ENCODE peak calls at places on chromosomes 1 and 21, in six cellular contexts. One of them, this sample, is unnamed.

GRCh38 chr1:7642418-7642704 is 128.7 kb upstream of the VAMP3 start:
- ATAC-seq in naive thymus-derived CD8-positive, alpha-beta T cell: no peak
- ATAC-seq in esophagus mucosa: no peak
- ATAC-seq in activated T-cell treated with anti-CD3 and anti-CD28 coated beads, Interleukin-2, amount 50 U/mL, for 4 hours: no peak
- ATAC-seq in mucosa of descending colon: no peak
- ATAC-seq in stimulated activated naive CD8-positive, alpha-beta T cell treated with anti-CD3 and anti-CD28 coated beads, Interleukin-15, amount 100 ng/mL, for 72 hours: no peak
- ATAC-seq in this sample: no peak

GRCh38 chr21:27406297-27407009 is 439.6 kb upstream of the ADAMTS5 start:
- ATAC-seq in activated T-cell treated with anti-CD3 and anti-CD28 coated beads, Interleukin-2, amount 50 U/mL, for 4 hours: no peak
- ATAC-seq in naive thymus-derived CD8-positive, alpha-beta T cell: no peak
- ATAC-seq in mucosa of descending colon: peak
- ATAC-seq in esophagus mucosa: no peak
- ATAC-seq in stimulated activated naive CD8-positive, alpha-beta T cell treated with anti-CD3 and anti-CD28 coated beads, Interleukin-15, amount 100 ng/mL, for 72 hours: no peak
- ATAC-seq in this sample: no peak

GRCh38 chr1:175419684-175420490 is 227.3 kb upstream of the KIAA0040 start:
- ATAC-seq in stimulated activated naive CD8-positive, alpha-beta T cell treated with anti-CD3 and anti-CD28 coated beads, Interleukin-15, amount 100 ng/mL, for 72 hours: no peak
- ATAC-seq in activated T-cell treated with anti-CD3 and anti-CD28 coated beads, Interleukin-2, amount 50 U/mL, for 4 hours: no peak
- ATAC-seq in esophagus mucosa: no peak
- ATAC-seq in naive thymus-derived CD8-positive, alpha-beta T cell: no peak
- ATAC-seq in mucosa of descending colon: no peak
- ATAC-seq in this sample: no peak

GRCh38 chr1:220151454-220151853 is 57.5 kb downstream of the IARS2 start:
- ATAC-seq in stimulated activated naive CD8-positive, alpha-beta T cell treated with anti-CD3 and anti-CD28 coated beads, Interleukin-15, amount 100 ng/mL, for 72 hours: no peak
- ATAC-seq in activated T-cell treated with anti-CD3 and anti-CD28 coated beads, Interleukin-2, amount 50 U/mL, for 4 hours: no peak
- ATAC-seq in esophagus mucosa: no peak
- ATAC-seq in mucosa of descending colon: no peak
- ATAC-seq in naive thymus-derived CD8-positive, alpha-beta T cell: no peak
- ATAC-seq in this sample: no peak

GRCh38 chr1:169133801-169134558 is 27.5 kb downstream of the ATP1B1 start:
- ATAC-seq in activated T-cell treated with anti-CD3 and anti-CD28 coated beads, Interleukin-2, amount 50 U/mL, for 4 hours: no peak
- ATAC-seq in esophagus mucosa: no peak
- ATAC-seq in stimulated activated naive CD8-positive, alpha-beta T cell treated with anti-CD3 and anti-CD28 coated beads, Interleukin-15, amount 100 ng/mL, for 72 hours: no peak
- ATAC-seq in mucosa of descending colon: peak
- ATAC-seq in naive thymus-derived CD8-positive, alpha-beta T cell: no peak
- ATAC-seq in this sample: no peak

GRCh38 chr1:154590756-154591155 is 17.2 kb downstream of the ADAR start:
- ATAC-seq in stimulated activated naive CD8-positive, alpha-beta T cell treated with anti-CD3 and anti-CD28 coated beads, Interleukin-15, amount 100 ng/mL, for 72 hours: no peak
- ATAC-seq in mucosa of descending colon: no peak
- ATAC-seq in esophagus mucosa: no peak
- ATAC-seq in activated T-cell treated with anti-CD3 and anti-CD28 coated beads, Interleukin-2, amount 50 U/mL, for 4 hours: no peak
- ATAC-seq in naive thymus-derived CD8-positive, alpha-beta T cell: no peak
- ATAC-seq in this sample: no peak

GRCh38 chr1:241532864-241533263 is 686 bp downstream of the KMO start:
- ATAC-seq in mucosa of descending colon: peak
- ATAC-seq in stimulated activated naive CD8-positive, alpha-beta T cell treated with anti-CD3 and anti-CD28 coated beads, Interleukin-15, amount 100 ng/mL, for 72 hours: peak
- ATAC-seq in esophagus mucosa: peak
- ATAC-seq in naive thymus-derived CD8-positive, alpha-beta T cell: no peak
- ATAC-seq in activated T-cell treated with anti-CD3 and anti-CD28 coated beads, Interleukin-2, amount 50 U/mL, for 4 hours: no peak
- ATAC-seq in this sample: peak

GRCh38 chr1:92095868-92096267 is 15.7 kb downstream of the BTBD8 start:
- ATAC-seq in naive thymus-derived CD8-positive, alpha-beta T cell: no peak
- ATAC-seq in stimulated activated naive CD8-positive, alpha-beta T cell treated with anti-CD3 and anti-CD28 coated beads, Interleukin-15, amount 100 ng/mL, for 72 hours: no peak
- ATAC-seq in esophagus mucosa: no peak
- ATAC-seq in activated T-cell treated with anti-CD3 and anti-CD28 coated beads, Interleukin-2, amount 50 U/mL, for 4 hours: no peak
- ATAC-seq in mucosa of descending colon: no peak
- ATAC-seq in this sample: no peak

GRCh38 chr1:109161836-109162606 is 48.1 kb downstream of the ELAPOR1 start:
- ATAC-seq in activated T-cell treated with anti-CD3 and anti-CD28 coated beads, Interleukin-2, amount 50 U/mL, for 4 hours: peak
- ATAC-seq in naive thymus-derived CD8-positive, alpha-beta T cell: peak
- ATAC-seq in esophagus mucosa: peak
- ATAC-seq in mucosa of descending colon: peak
- ATAC-seq in stimulated activated naive CD8-positive, alpha-beta T cell treated with anti-CD3 and anti-CD28 coated beads, Interleukin-15, amount 100 ng/mL, for 72 hours: peak
- ATAC-seq in this sample: peak

GRCh38 chr1:89287182-89288050 is 14.8 kb upstream of the GBP5 start:
- ATAC-seq in activated T-cell treated with anti-CD3 and anti-CD28 coated beads, Interleukin-2, amount 50 U/mL, for 4 hours: no peak
- ATAC-seq in naive thymus-derived CD8-positive, alpha-beta T cell: no peak
- ATAC-seq in esophagus mucosa: no peak
- ATAC-seq in stimulated activated naive CD8-positive, alpha-beta T cell treated with anti-CD3 and anti-CD28 coated beads, Interleukin-15, amount 100 ng/mL, for 72 hours: peak
- ATAC-seq in mucosa of descending colon: no peak
- ATAC-seq in this sample: no peak

GRCh38 chr1:26287033-26287711 is 7.3 kb downstream of the SH3BGRL3 start:
- ATAC-seq in naive thymus-derived CD8-positive, alpha-beta T cell: peak
- ATAC-seq in activated T-cell treated with anti-CD3 and anti-CD28 coated beads, Interleukin-2, amount 50 U/mL, for 4 hours: peak
- ATAC-seq in esophagus mucosa: no peak
- ATAC-seq in mucosa of descending colon: peak
- ATAC-seq in stimulated activated naive CD8-positive, alpha-beta T cell treated with anti-CD3 and anti-CD28 coated beads, Interleukin-15, amount 100 ng/mL, for 72 hours: peak
- ATAC-seq in this sample: peak

GRCh38 chr1:207853372-207853757 is 57.6 kb downstream of the CD34 start:
- ATAC-seq in mucosa of descending colon: peak
- ATAC-seq in naive thymus-derived CD8-positive, alpha-beta T cell: no peak
- ATAC-seq in activated T-cell treated with anti-CD3 and anti-CD28 coated beads, Interleukin-2, amount 50 U/mL, for 4 hours: no peak
- ATAC-seq in esophagus mucosa: no peak
- ATAC-seq in stimulated activated naive CD8-positive, alpha-beta T cell treated with anti-CD3 and anti-CD28 coated beads, Interleukin-15, amount 100 ng/mL, for 72 hours: no peak
- ATAC-seq in this sample: no peak

GRCh38 chr1:26726784-26727183 is 31.0 kb downstream of the ARID1A start:
- ATAC-seq in mucosa of descending colon: no peak
- ATAC-seq in activated T-cell treated with anti-CD3 and anti-CD28 coated beads, Interleukin-2, amount 50 U/mL, for 4 hours: no peak
- ATAC-seq in stimulated activated naive CD8-positive, alpha-beta T cell treated with anti-CD3 and anti-CD28 coated beads, Interleukin-15, amount 100 ng/mL, for 72 hours: no peak
- ATAC-seq in esophagus mucosa: no peak
- ATAC-seq in naive thymus-derived CD8-positive, alpha-beta T cell: no peak
- ATAC-seq in this sample: peak

GRCh38 chr21:41576010-41576615 is 68.2 kb upstream of the TMPRSS2 start:
- ATAC-seq in stimulated activated naive CD8-positive, alpha-beta T cell treated with anti-CD3 and anti-CD28 coated beads, Interleukin-15, amount 100 ng/mL, for 72 hours: no peak
- ATAC-seq in mucosa of descending colon: no peak
- ATAC-seq in esophagus mucosa: no peak
- ATAC-seq in naive thymus-derived CD8-positive, alpha-beta T cell: no peak
- ATAC-seq in activated T-cell treated with anti-CD3 and anti-CD28 coated beads, Interleukin-2, amount 50 U/mL, for 4 hours: no peak
- ATAC-seq in this sample: no peak

GRCh38 chr1:169144941-169145626 is 38.6 kb downstream of the ATP1B1 start:
- ATAC-seq in esophagus mucosa: no peak
- ATAC-seq in mucosa of descending colon: no peak
- ATAC-seq in activated T-cell treated with anti-CD3 and anti-CD28 coated beads, Interleukin-2, amount 50 U/mL, for 4 hours: no peak
- ATAC-seq in naive thymus-derived CD8-positive, alpha-beta T cell: no peak
- ATAC-seq in stimulated activated naive CD8-positive, alpha-beta T cell treated with anti-CD3 and anti-CD28 coated beads, Interleukin-15, amount 100 ng/mL, for 72 hours: no peak
- ATAC-seq in this sample: no peak

GRCh38 chr1:35519432-35519831 is 37.8 kb downstream of the KIAA0319L start:
- ATAC-seq in mucosa of descending colon: no peak
- ATAC-seq in activated T-cell treated with anti-CD3 and anti-CD28 coated beads, Interleukin-2, amount 50 U/mL, for 4 hours: no peak
- ATAC-seq in stimulated activated naive CD8-positive, alpha-beta T cell treated with anti-CD3 and anti-CD28 coated beads, Interleukin-15, amount 100 ng/mL, for 72 hours: no peak
- ATAC-seq in esophagus mucosa: no peak
- ATAC-seq in naive thymus-derived CD8-positive, alpha-beta T cell: no peak
- ATAC-seq in this sample: no peak

GRCh38 chr1:230878584-230878975 is 10.3 kb upstream of the C1orf198 start:
- ATAC-seq in esophagus mucosa: no peak
- ATAC-seq in naive thymus-derived CD8-positive, alpha-beta T cell: no peak
- ATAC-seq in stimulated activated naive CD8-positive, alpha-beta T cell treated with anti-CD3 and anti-CD28 coated beads, Interleukin-15, amount 100 ng/mL, for 72 hours: no peak
- ATAC-seq in mucosa of descending colon: peak
- ATAC-seq in activated T-cell treated with anti-CD3 and anti-CD28 coated beads, Interleukin-2, amount 50 U/mL, for 4 hours: no peak
- ATAC-seq in this sample: no peak

GRCh38 chr1:1550591-1551432 is 10.4 kb upstream of the TMEM240 start:
- ATAC-seq in activated T-cell treated with anti-CD3 and anti-CD28 coated beads, Interleukin-2, amount 50 U/mL, for 4 hours: no peak
- ATAC-seq in stimulated activated naive CD8-positive, alpha-beta T cell treated with anti-CD3 and anti-CD28 coated beads, Interleukin-15, amount 100 ng/mL, for 72 hours: peak
- ATAC-seq in mucosa of descending colon: peak
- ATAC-seq in naive thymus-derived CD8-positive, alpha-beta T cell: peak
- ATAC-seq in esophagus mucosa: peak
- ATAC-seq in this sample: no peak

GRCh38 chr21:46307625-46308024 is 16.0 kb downstream of the C21orf58 start:
- ATAC-seq in activated T-cell treated with anti-CD3 and anti-CD28 coated beads, Interleukin-2, amount 50 U/mL, for 4 hours: no peak
- ATAC-seq in stimulated activated naive CD8-positive, alpha-beta T cell treated with anti-CD3 and anti-CD28 coated beads, Interleukin-15, amount 100 ng/mL, for 72 hours: peak
- ATAC-seq in mucosa of descending colon: no peak
- ATAC-seq in naive thymus-derived CD8-positive, alpha-beta T cell: no peak
- ATAC-seq in esophagus mucosa: peak
- ATAC-seq in this sample: peak

GRCh38 chr1:13965770-13966398 is 265.9 kb downstream of the PRDM2 start:
- ATAC-seq in mucosa of descending colon: peak
- ATAC-seq in esophagus mucosa: peak
- ATAC-seq in naive thymus-derived CD8-positive, alpha-beta T cell: no peak
- ATAC-seq in stimulated activated naive CD8-positive, alpha-beta T cell treated with anti-CD3 and anti-CD28 coated beads, Interleukin-15, amount 100 ng/mL, for 72 hours: no peak
- ATAC-seq in activated T-cell treated with anti-CD3 and anti-CD28 coated beads, Interleukin-2, amount 50 U/mL, for 4 hours: no peak
- ATAC-seq in this sample: no peak

GRCh38 chr21:38267136-38267535 is 10.3 kb downstream of the KCNJ15 start:
- ATAC-seq in mucosa of descending colon: no peak
- ATAC-seq in activated T-cell treated with anti-CD3 and anti-CD28 coated beads, Interleukin-2, amount 50 U/mL, for 4 hours: no peak
- ATAC-seq in naive thymus-derived CD8-positive, alpha-beta T cell: no peak
- ATAC-seq in stimulated activated naive CD8-positive, alpha-beta T cell treated with anti-CD3 and anti-CD28 coated beads, Interleukin-15, amount 100 ng/mL, for 72 hours: no peak
- ATAC-seq in esophagus mucosa: peak
- ATAC-seq in this sample: no peak

GRCh38 chr1:41487729-41488598 is 3.5 kb upstream of the EDN2 start:
- ATAC-seq in naive thymus-derived CD8-positive, alpha-beta T cell: no peak
- ATAC-seq in stimulated activated naive CD8-positive, alpha-beta T cell treated with anti-CD3 and anti-CD28 coated beads, Interleukin-15, amount 100 ng/mL, for 72 hours: no peak
- ATAC-seq in mucosa of descending colon: no peak
- ATAC-seq in activated T-cell treated with anti-CD3 and anti-CD28 coated beads, Interleukin-2, amount 50 U/mL, for 4 hours: no peak
- ATAC-seq in esophagus mucosa: no peak
- ATAC-seq in this sample: no peak

GRCh38 chr1:223738465-223739365 is 26.4 kb downstream of the CAPN2 start:
- ATAC-seq in stimulated activated naive CD8-positive, alpha-beta T cell treated with anti-CD3 and anti-CD28 coated beads, Interleukin-15, amount 100 ng/mL, for 72 hours: no peak
- ATAC-seq in activated T-cell treated with anti-CD3 and anti-CD28 coated beads, Interleukin-2, amount 50 U/mL, for 4 hours: no peak
- ATAC-seq in naive thymus-derived CD8-positive, alpha-beta T cell: no peak
- ATAC-seq in esophagus mucosa: peak
- ATAC-seq in mucosa of descending colon: peak
- ATAC-seq in this sample: no peak

GRCh38 chr1:201114245-201115131 is 2.3 kb upstream of the CACNA1S start:
- ATAC-seq in naive thymus-derived CD8-positive, alpha-beta T cell: peak
- ATAC-seq in esophagus mucosa: peak
- ATAC-seq in mucosa of descending colon: peak
- ATAC-seq in activated T-cell treated with anti-CD3 and anti-CD28 coated beads, Interleukin-2, amount 50 U/mL, for 4 hours: peak
- ATAC-seq in stimulated activated naive CD8-positive, alpha-beta T cell treated with anti-CD3 and anti-CD28 coated beads, Interleukin-15, amount 100 ng/mL, for 72 hours: peak
- ATAC-seq in this sample: peak

GRCh38 chr1:67685558-67686271 is 714 bp downstream of the GADD45A start:
- ATAC-seq in esophagus mucosa: peak
- ATAC-seq in mucosa of descending colon: peak
- ATAC-seq in stimulated activated naive CD8-positive, alpha-beta T cell treated with anti-CD3 and anti-CD28 coated beads, Interleukin-15, amount 100 ng/mL, for 72 hours: peak
- ATAC-seq in activated T-cell treated with anti-CD3 and anti-CD28 coated beads, Interleukin-2, amount 50 U/mL, for 4 hours: peak
- ATAC-seq in naive thymus-derived CD8-positive, alpha-beta T cell: peak
- ATAC-seq in this sample: peak

GRCh38 chr1:229130028-229130668 is 140.8 kb upstream of the RAB4A start:
- ATAC-seq in activated T-cell treated with anti-CD3 and anti-CD28 coated beads, Interleukin-2, amount 50 U/mL, for 4 hours: peak
- ATAC-seq in mucosa of descending colon: peak
- ATAC-seq in esophagus mucosa: peak
- ATAC-seq in naive thymus-derived CD8-positive, alpha-beta T cell: peak
- ATAC-seq in stimulated activated naive CD8-positive, alpha-beta T cell treated with anti-CD3 and anti-CD28 coated beads, Interleukin-15, amount 100 ng/mL, for 72 hours: peak
- ATAC-seq in this sample: peak

GRCh38 chr1:235979716-235980338 is 85.1 kb downstream of the NID1 start:
- ATAC-seq in naive thymus-derived CD8-positive, alpha-beta T cell: no peak
- ATAC-seq in mucosa of descending colon: no peak
- ATAC-seq in stimulated activated naive CD8-positive, alpha-beta T cell treated with anti-CD3 and anti-CD28 coated beads, Interleukin-15, amount 100 ng/mL, for 72 hours: no peak
- ATAC-seq in activated T-cell treated with anti-CD3 and anti-CD28 coated beads, Interleukin-2, amount 50 U/mL, for 4 hours: no peak
- ATAC-seq in esophagus mucosa: no peak
- ATAC-seq in this sample: no peak

GRCh38 chr1:92536593-92537332 is 50.0 kb upstream of the GFI1 start:
- ATAC-seq in esophagus mucosa: no peak
- ATAC-seq in activated T-cell treated with anti-CD3 and anti-CD28 coated beads, Interleukin-2, amount 50 U/mL, for 4 hours: peak
- ATAC-seq in mucosa of descending colon: peak
- ATAC-seq in naive thymus-derived CD8-positive, alpha-beta T cell: peak
- ATAC-seq in stimulated activated naive CD8-positive, alpha-beta T cell treated with anti-CD3 and anti-CD28 coated beads, Interleukin-15, amount 100 ng/mL, for 72 hours: peak
- ATAC-seq in this sample: peak

GRCh38 chr1:235275836-235276235 is 52.1 kb downstream of the ARID4B start:
- ATAC-seq in mucosa of descending colon: no peak
- ATAC-seq in esophagus mucosa: no peak
- ATAC-seq in naive thymus-derived CD8-positive, alpha-beta T cell: no peak
- ATAC-seq in stimulated activated naive CD8-positive, alpha-beta T cell treated with anti-CD3 and anti-CD28 coated beads, Interleukin-15, amount 100 ng/mL, for 72 hours: no peak
- ATAC-seq in activated T-cell treated with anti-CD3 and anti-CD28 coated beads, Interleukin-2, amount 50 U/mL, for 4 hours: no peak
- ATAC-seq in this sample: peak

GRCh38 chr1:151924691-151925587 is 15.6 kb upstream of the THEM4 start:
- ATAC-seq in stimulated activated naive CD8-positive, alpha-beta T cell treated with anti-CD3 and anti-CD28 coated beads, Interleukin-15, amount 100 ng/mL, for 72 hours: peak
- ATAC-seq in naive thymus-derived CD8-positive, alpha-beta T cell: peak
- ATAC-seq in esophagus mucosa: no peak
- ATAC-seq in mucosa of descending colon: no peak
- ATAC-seq in activated T-cell treated with anti-CD3 and anti-CD28 coated beads, Interleukin-2, amount 50 U/mL, for 4 hours: peak
- ATAC-seq in this sample: no peak

GRCh38 chr1:1132928-1133750 is 17.2 kb upstream of the C1orf159 start:
- ATAC-seq in esophagus mucosa: no peak
- ATAC-seq in naive thymus-derived CD8-positive, alpha-beta T cell: no peak
- ATAC-seq in stimulated activated naive CD8-positive, alpha-beta T cell treated with anti-CD3 and anti-CD28 coated beads, Interleukin-15, amount 100 ng/mL, for 72 hours: no peak
- ATAC-seq in activated T-cell treated with anti-CD3 and anti-CD28 coated beads, Interleukin-2, amount 50 U/mL, for 4 hours: no peak
- ATAC-seq in mucosa of descending colon: peak
- ATAC-seq in this sample: no peak

GRCh38 chr1:200437088-200437487 is 27.3 kb upstream of the ZNF281 start:
- ATAC-seq in naive thymus-derived CD8-positive, alpha-beta T cell: no peak
- ATAC-seq in esophagus mucosa: no peak
- ATAC-seq in mucosa of descending colon: no peak
- ATAC-seq in activated T-cell treated with anti-CD3 and anti-CD28 coated beads, Interleukin-2, amount 50 U/mL, for 4 hours: no peak
- ATAC-seq in stimulated activated naive CD8-positive, alpha-beta T cell treated with anti-CD3 and anti-CD28 coated beads, Interleukin-15, amount 100 ng/mL, for 72 hours: no peak
- ATAC-seq in this sample: no peak

GRCh38 chr1:9101510-9102146 is 27.3 kb downstream of the GPR157 start:
- ATAC-seq in naive thymus-derived CD8-positive, alpha-beta T cell: no peak
- ATAC-seq in mucosa of descending colon: peak
- ATAC-seq in stimulated activated naive CD8-positive, alpha-beta T cell treated with anti-CD3 and anti-CD28 coated beads, Interleukin-15, amount 100 ng/mL, for 72 hours: peak
- ATAC-seq in activated T-cell treated with anti-CD3 and anti-CD28 coated beads, Interleukin-2, amount 50 U/mL, for 4 hours: peak
- ATAC-seq in esophagus mucosa: peak
- ATAC-seq in this sample: peak

GRCh38 chr1:83808536-83808935 is 190.4 kb downstream of the TTLL7 start:
- ATAC-seq in stimulated activated naive CD8-positive, alpha-beta T cell treated with anti-CD3 and anti-CD28 coated beads, Interleukin-15, amount 100 ng/mL, for 72 hours: no peak
- ATAC-seq in esophagus mucosa: no peak
- ATAC-seq in naive thymus-derived CD8-positive, alpha-beta T cell: no peak
- ATAC-seq in activated T-cell treated with anti-CD3 and anti-CD28 coated beads, Interleukin-2, amount 50 U/mL, for 4 hours: no peak
- ATAC-seq in mucosa of descending colon: no peak
- ATAC-seq in this sample: no peak

GRCh38 chr1:119116725-119117124 is 23.7 kb downstream of the WARS2 start:
- ATAC-seq in mucosa of descending colon: peak
- ATAC-seq in stimulated activated naive CD8-positive, alpha-beta T cell treated with anti-CD3 and anti-CD28 coated beads, Interleukin-15, amount 100 ng/mL, for 72 hours: no peak
- ATAC-seq in naive thymus-derived CD8-positive, alpha-beta T cell: no peak
- ATAC-seq in activated T-cell treated with anti-CD3 and anti-CD28 coated beads, Interleukin-2, amount 50 U/mL, for 4 hours: no peak
- ATAC-seq in esophagus mucosa: no peak
- ATAC-seq in this sample: no peak

GRCh38 chr21:46284722-46285121 is 689 bp downstream of the MCM3AP start:
- ATAC-seq in mucosa of descending colon: no peak
- ATAC-seq in activated T-cell treated with anti-CD3 and anti-CD28 coated beads, Interleukin-2, amount 50 U/mL, for 4 hours: no peak
- ATAC-seq in naive thymus-derived CD8-positive, alpha-beta T cell: no peak
- ATAC-seq in stimulated activated naive CD8-positive, alpha-beta T cell treated with anti-CD3 and anti-CD28 coated beads, Interleukin-15, amount 100 ng/mL, for 72 hours: no peak
- ATAC-seq in esophagus mucosa: no peak
- ATAC-seq in this sample: no peak

GRCh38 chr1:58968360-58968952 is 184.6 kb upstream of the JUN start:
- ATAC-seq in stimulated activated naive CD8-positive, alpha-beta T cell treated with anti-CD3 and anti-CD28 coated beads, Interleukin-15, amount 100 ng/mL, for 72 hours: peak
- ATAC-seq in esophagus mucosa: peak
- ATAC-seq in mucosa of descending colon: peak
- ATAC-seq in naive thymus-derived CD8-positive, alpha-beta T cell: peak
- ATAC-seq in activated T-cell treated with anti-CD3 and anti-CD28 coated beads, Interleukin-2, amount 50 U/mL, for 4 hours: peak
- ATAC-seq in this sample: peak

GRCh38 chr1:162206749-162207635 is 137.5 kb downstream of the NOS1AP start:
- ATAC-seq in esophagus mucosa: peak
- ATAC-seq in stimulated activated naive CD8-positive, alpha-beta T cell treated with anti-CD3 and anti-CD28 coated beads, Interleukin-15, amount 100 ng/mL, for 72 hours: no peak
- ATAC-seq in mucosa of descending colon: peak
- ATAC-seq in activated T-cell treated with anti-CD3 and anti-CD28 coated beads, Interleukin-2, amount 50 U/mL, for 4 hours: no peak
- ATAC-seq in naive thymus-derived CD8-positive, alpha-beta T cell: no peak
- ATAC-seq in this sample: no peak

GRCh38 chr1:245255783-245256182 is 101.0 kb downstream of the KIF26B start:
- ATAC-seq in mucosa of descending colon: peak
- ATAC-seq in activated T-cell treated with anti-CD3 and anti-CD28 coated beads, Interleukin-2, amount 50 U/mL, for 4 hours: no peak
- ATAC-seq in naive thymus-derived CD8-positive, alpha-beta T cell: no peak
- ATAC-seq in esophagus mucosa: no peak
- ATAC-seq in stimulated activated naive CD8-positive, alpha-beta T cell treated with anti-CD3 and anti-CD28 coated beads, Interleukin-15, amount 100 ng/mL, for 72 hours: no peak
- ATAC-seq in this sample: no peak